ENCODE peak calls at places on chromosome 18, in four cellular contexts. J is right lobe of liver, Q is body of pancreas, X is A549. H is an unnamed sample. For H3K4me1, the result is how much of the 10 kb centered on the place peaks cover.

GRCh38 chr18:74331404-74331803 is 15.8 kb downstream of the C18orf63 start:
- DNase-seq in J (peak), Q (no peak), X (peak), H (no peak)

GRCh38 chr18:48868468-48869466 is 82.0 kb downstream of the SMAD7 start:
- DNase-seq in J (no peak), Q (peak), X (no peak), H (no peak)

GRCh38 chr18:46332956-46333355 is 228.8 kb downstream of the HAUS1 start:
- DNase-seq in J (peak), Q (peak), X (no peak), H (peak)

GRCh38 chr18:28802546-28802945 is 625.6 kb upstream of the CDH2 start:
- DNase-seq in J (no peak), Q (no peak), X (no peak), H (no peak)

GRCh38 chr18:79496978-79497637 is 101.4 kb downstream of the NFATC1 start:
- DNase-seq in J (peak), Q (peak), X (no peak), H (peak)

GRCh38 chr18:50009772-50010171 is 185.2 kb downstream of the MYO5B start:
- DNase-seq in J (peak), Q (peak), X (peak), H (no peak)

GRCh38 chr18:34128436-34128835 is 96.3 kb downstream of the NOL4 start:
- DNase-seq in J (no peak), Q (no peak), X (no peak), H (no peak)

GRCh38 chr18:48208432-48208948 is 200.7 kb downstream of the ZBTB7C start:
- DNase-seq in J (no peak), Q (no peak), X (no peak), H (no peak)

GRCh38 chr18:76490701-76491171 is 4.3 kb downstream of the ZNF516 start:
- DNase-seq in J (peak), Q (peak), X (peak), H (peak)

GRCh38 chr18:55651236-55651635 is 63.2 kb upstream of the TCF4 start:
- DNase-seq in J (no peak), Q (no peak), X (no peak), H (no peak)

GRCh38 chr18:58239879-58240278 is 195.9 kb downstream of the NEDD4L start:
- DNase-seq in J (no peak), Q (no peak), X (no peak), H (no peak)

GRCh38 chr18:1999387-1999786 is 571.9 kb downstream of the METTL4 start:
- DNase-seq in J (no peak), Q (no peak), X (no peak), H (no peak)

GRCh38 chr18:77019641-77020040 is 112.9 kb downstream of the MBP start:
- DNase-seq in J (no peak), Q (no peak), X (no peak), H (no peak)

GRCh38 chr18:26479065-26479685 is 69.2 kb downstream of the KCTD1 start:
- DNase-seq in J (no peak), Q (no peak), X (no peak), H (no peak)
- H3K4me1 ChIP-seq in J (under half), Q (under half), X (half or more), H (under half)

GRCh38 chr18:59547691-59548182 is 149.5 kb downstream of the CCBE1 start:
- DNase-seq in J (no peak), Q (peak), X (no peak), H (no peak)
- TF ChIP-seq CTCF in J (no peak), Q (no peak), X (no peak), H (no peak)

DNA sequence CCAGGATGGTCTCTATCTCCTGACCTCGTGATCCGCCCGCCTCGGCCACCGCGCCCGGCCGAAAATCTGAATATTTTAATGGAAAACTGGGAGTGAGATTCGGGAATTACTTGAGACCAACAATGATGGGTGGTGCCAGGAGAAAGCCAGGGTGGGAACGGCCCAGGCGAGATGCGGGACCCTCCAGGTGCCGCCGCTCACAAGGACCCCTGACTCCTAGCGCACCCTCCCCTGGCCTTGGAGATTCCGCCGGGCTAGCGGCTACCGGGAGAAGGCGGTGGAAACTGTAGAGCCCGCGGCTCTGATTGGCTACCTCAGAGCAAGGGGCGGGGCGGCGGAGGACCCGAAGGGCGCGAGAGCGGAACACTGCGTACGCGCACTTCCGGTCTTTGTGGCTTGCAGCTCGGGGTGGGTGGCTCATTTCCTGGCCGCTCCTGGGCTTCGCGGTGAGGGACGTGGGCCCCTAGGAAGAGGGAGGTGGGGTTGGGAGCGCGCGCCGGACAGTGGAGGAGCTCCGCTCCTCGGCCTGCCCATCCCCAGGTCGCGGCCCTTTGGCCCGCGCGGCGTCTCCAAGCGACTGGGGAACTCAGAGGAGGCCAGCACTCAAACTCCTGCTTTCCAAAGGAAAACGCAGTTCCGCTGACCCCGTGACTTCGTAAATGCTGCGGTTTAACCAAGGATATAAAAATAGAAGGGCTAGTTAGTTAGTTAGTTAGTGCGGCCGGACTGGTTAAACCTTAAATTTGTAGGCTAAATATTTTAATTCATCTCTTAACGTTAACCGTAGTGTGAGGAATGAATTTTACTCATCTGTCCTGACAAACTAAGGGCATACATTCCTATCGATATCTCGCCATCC is at the start of gene ZNF397:
- DNase-seq in J (peak), Q (peak), X (peak), H (peak)
- TF ChIP-seq POLR2A in J (peak), Q (peak), X (peak), H (peak)

GRCh38 chr18:37852464-37852863 is 286.9 kb upstream of the CELF4 start:
- DNase-seq in J (no peak), Q (no peak), X (no peak), H (no peak)

GRCh38 chr18:37847544-37847943 is 281.9 kb upstream of the CELF4 start:
- DNase-seq in J (no peak), Q (no peak), X (no peak), H (no peak)

GRCh38 chr18:37844209-37844970 is 278.8 kb upstream of the CELF4 start:
- DNase-seq in J (no peak), Q (no peak), X (no peak), H (no peak)

GRCh38 chr18:37845498-37845897 is 279.9 kb upstream of the CELF4 start:
- DNase-seq in J (no peak), Q (no peak), X (no peak), H (no peak)

GRCh38 chr18:37846996-37847395 is 281.4 kb upstream of the CELF4 start:
- DNase-seq in J (no peak), Q (no peak), X (no peak), H (no peak)
- H3K4me1 ChIP-seq in J (under half), Q (under half), X (under half), H (under half)